ENCODE peak calls at places on chromosomes 11 and 22, in seven cellular contexts. One of them, this sample, is unnamed. For H3K9me3, the result is how much of the 10 kb centered on the place peaks cover.

GRCh38 chr11:111976614-111977140 is 39.5 kb downstream of the DIXDC1 start:
- DNase-seq in transverse colon: no peak
- DNase-seq in K562: no peak
- DNase-seq in H1: no peak
- DNase-seq in A549: no peak
- DNase-seq in stomach: no peak
- DNase-seq in HepG2: no peak
- DNase-seq in this sample: no peak

GRCh38 chr22:40196628-40197027 is 18.9 kb downstream of the TNRC6B start:
- DNase-seq in HepG2: no peak
- DNase-seq in transverse colon: no peak
- DNase-seq in K562: no peak
- DNase-seq in A549: no peak
- DNase-seq in H1: no peak
- DNase-seq in stomach: no peak
- DNase-seq in this sample: no peak

GRCh38 chr11:9692696-9693095 is 28.8 kb downstream of the SWAP70 start:
- DNase-seq in H1: no peak
- DNase-seq in K562: no peak
- DNase-seq in A549: no peak
- DNase-seq in stomach: no peak
- DNase-seq in transverse colon: no peak
- DNase-seq in HepG2: no peak
- DNase-seq in this sample: no peak

GRCh38 chr11:34633990-34634725 is 13.3 kb downstream of the EHF start:
- DNase-seq in K562: no peak
- DNase-seq in A549: peak
- DNase-seq in transverse colon: no peak
- DNase-seq in H1: no peak
- DNase-seq in HepG2: peak
- DNase-seq in stomach: no peak
- DNase-seq in this sample: no peak

GRCh38 chr22:30294066-30294465 is 4.8 kb upstream of the CASTOR1 start:
- DNase-seq in H1: no peak
- DNase-seq in A549: no peak
- DNase-seq in transverse colon: no peak
- DNase-seq in K562: no peak
- DNase-seq in stomach: no peak
- DNase-seq in HepG2: no peak
- DNase-seq in this sample: no peak

GRCh38 chr22:34414467-34415440 is 494.5 kb upstream of the LARGE1 start:
- DNase-seq in HepG2: peak
- DNase-seq in H1: peak
- DNase-seq in K562: peak
- DNase-seq in A549: peak
- DNase-seq in stomach: no peak
- DNase-seq in transverse colon: peak
- DNase-seq in this sample: peak

GRCh38 chr22:23556026-23556620 is 24.0 kb downstream of the IGLL1 start:
- DNase-seq in A549: no peak
- DNase-seq in stomach: no peak
- DNase-seq in HepG2: no peak
- DNase-seq in H1: no peak
- DNase-seq in K562: no peak
- DNase-seq in transverse colon: no peak
- DNase-seq in this sample: no peak

GRCh38 chr11:12150831-12151382 is 40.5 kb downstream of the MICAL2 start:
- DNase-seq in A549: no peak
- DNase-seq in stomach: no peak
- DNase-seq in H1: no peak
- DNase-seq in transverse colon: peak
- DNase-seq in K562: no peak
- DNase-seq in HepG2: no peak
- DNase-seq in this sample: no peak

GRCh38 chr11:19076744-19077589 is 16.4 kb upstream of the MRGPRX2 start:
- DNase-seq in A549: peak
- DNase-seq in HepG2: peak
- DNase-seq in stomach: peak
- DNase-seq in K562: peak
- DNase-seq in transverse colon: peak
- DNase-seq in H1: no peak
- DNase-seq in this sample: peak

GRCh38 chr22:37546436-37547248 is 13.6 kb upstream of the CDC42EP1 start:
- DNase-seq in A549: no peak
- DNase-seq in stomach: peak
- DNase-seq in H1: no peak
- DNase-seq in HepG2: peak
- DNase-seq in K562: no peak
- DNase-seq in transverse colon: peak
- DNase-seq in this sample: no peak

DNA sequence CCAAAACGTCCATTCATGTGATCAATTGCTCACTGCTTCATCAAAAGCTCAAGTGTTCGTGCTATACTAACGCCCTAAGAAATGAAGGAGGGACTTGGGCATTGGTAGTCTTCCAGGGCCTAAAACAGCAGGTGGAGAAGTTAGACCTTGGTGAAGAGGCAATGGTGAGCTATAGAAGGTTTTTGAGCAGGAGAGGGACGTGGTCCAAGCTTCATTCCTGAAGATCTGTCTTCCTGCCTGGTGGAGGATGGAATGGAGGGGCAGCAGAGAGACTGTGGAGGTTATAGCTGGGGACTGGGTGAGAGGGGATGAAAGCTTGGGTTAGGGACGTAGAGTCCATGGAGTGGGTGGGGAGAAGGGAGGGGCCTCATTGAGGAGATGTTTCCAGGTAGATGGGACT is 97.7 kb downstream of the TP53I11 start:
- DNase-seq in stomach: no peak
- DNase-seq in H1: no peak
- DNase-seq in A549: no peak
- DNase-seq in HepG2: no peak
- DNase-seq in transverse colon: no peak
- DNase-seq in K562: no peak
- DNase-seq in this sample: no peak
- H3K9me3 ChIP-seq in stomach: under half
- H3K9me3 ChIP-seq in H1: under half
- H3K9me3 ChIP-seq in A549: under half
- H3K9me3 ChIP-seq in HepG2: under half
- H3K9me3 ChIP-seq in transverse colon: under half
- H3K9me3 ChIP-seq in K562: under half
- H3K9me3 ChIP-seq in this sample: under half

GRCh38 chr11:128521697-128522062 is 65.7 kb downstream of the ETS1 start:
- DNase-seq in H1: no peak
- DNase-seq in HepG2: no peak
- DNase-seq in transverse colon: no peak
- DNase-seq in A549: no peak
- DNase-seq in stomach: no peak
- DNase-seq in K562: no peak
- DNase-seq in this sample: no peak
- TF ChIP-seq POLR2A in H1: no peak
- TF ChIP-seq POLR2A in HepG2: no peak
- TF ChIP-seq POLR2A in transverse colon: no peak
- TF ChIP-seq POLR2A in A549: no peak
- TF ChIP-seq POLR2A in stomach: no peak
- TF ChIP-seq POLR2A in K562: no peak
- TF ChIP-seq POLR2A in this sample: no peak

GRCh38 chr11:96310236-96310635 is 32.8 kb downstream of the MAML2 start:
- DNase-seq in A549: no peak
- DNase-seq in stomach: no peak
- DNase-seq in HepG2: no peak
- DNase-seq in transverse colon: no peak
- DNase-seq in H1: no peak
- DNase-seq in K562: no peak
- DNase-seq in this sample: no peak

GRCh38 chr11:96307748-96308133 is 35.3 kb downstream of the MAML2 start:
- DNase-seq in K562: no peak
- DNase-seq in H1: no peak
- DNase-seq in HepG2: no peak
- DNase-seq in A549: peak
- DNase-seq in stomach: no peak
- DNase-seq in transverse colon: no peak
- DNase-seq in this sample: no peak

GRCh38 chr11:96309643-96310017 is 33.4 kb downstream of the MAML2 start:
- DNase-seq in stomach: no peak
- DNase-seq in A549: no peak
- DNase-seq in K562: no peak
- DNase-seq in transverse colon: no peak
- DNase-seq in HepG2: no peak
- DNase-seq in H1: no peak
- DNase-seq in this sample: no peak

GRCh38 chr11:96306933-96307747 is 35.9 kb downstream of the MAML2 start:
- DNase-seq in H1: no peak
- DNase-seq in K562: peak
- DNase-seq in stomach: peak
- DNase-seq in A549: peak
- DNase-seq in HepG2: peak
- DNase-seq in transverse colon: peak
- DNase-seq in this sample: peak

DNA sequence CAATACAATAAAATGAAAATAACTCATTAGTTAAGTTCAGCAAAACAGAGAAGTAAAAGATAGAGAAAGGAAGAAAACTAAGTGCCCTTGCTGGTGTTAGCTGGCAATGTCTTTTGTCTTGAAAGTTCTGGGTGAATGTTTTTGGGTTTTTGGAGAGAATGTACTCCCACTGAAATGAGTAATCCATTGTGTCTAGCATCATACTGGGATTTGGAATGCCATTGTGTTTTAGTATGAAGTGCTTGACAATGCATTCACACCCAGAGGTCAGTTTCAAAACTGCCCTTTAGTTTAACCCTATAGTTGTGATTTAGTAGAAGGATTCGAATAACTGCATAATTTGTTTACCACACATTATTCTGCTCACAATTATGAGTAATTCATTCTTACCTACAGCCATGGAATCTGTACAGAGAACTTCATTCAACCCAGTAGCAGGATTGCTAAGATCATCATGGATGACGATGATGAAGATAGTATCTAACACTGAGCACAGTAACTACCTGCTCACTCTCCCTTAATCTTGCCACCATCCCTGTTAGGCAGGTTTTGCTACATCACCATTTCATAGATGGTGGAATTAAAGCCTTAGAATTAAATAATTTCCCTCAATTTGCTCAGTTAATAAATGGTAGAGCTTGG is 33.9 kb downstream of the MAML2 start:
- DNase-seq in H1: no peak
- DNase-seq in A549: no peak
- DNase-seq in HepG2: no peak
- DNase-seq in stomach: no peak
- DNase-seq in transverse colon: no peak
- DNase-seq in K562: no peak
- DNase-seq in this sample: no peak
- TF ChIP-seq EP300 in H1: no peak
- TF ChIP-seq EP300 in A549: no peak
- TF ChIP-seq EP300 in HepG2: no peak
- TF ChIP-seq EP300 in stomach: no peak
- TF ChIP-seq EP300 in transverse colon: no peak
- TF ChIP-seq EP300 in K562: no peak
- TF ChIP-seq EP300 in this sample: no peak

GRCh38 chr22:47206185-47206584 is 443.7 kb downstream of the TBC1D22A start:
- DNase-seq in H1: no peak
- DNase-seq in A549: no peak
- DNase-seq in HepG2: no peak
- DNase-seq in K562: no peak
- DNase-seq in transverse colon: no peak
- DNase-seq in stomach: no peak
- DNase-seq in this sample: peak
- H3K9me3 ChIP-seq in H1: half or more
- H3K9me3 ChIP-seq in A549: under half
- H3K9me3 ChIP-seq in HepG2: under half
- H3K9me3 ChIP-seq in K562: under half
- H3K9me3 ChIP-seq in transverse colon: under half
- H3K9me3 ChIP-seq in stomach: under half
- H3K9me3 ChIP-seq in this sample: under half

DNA sequence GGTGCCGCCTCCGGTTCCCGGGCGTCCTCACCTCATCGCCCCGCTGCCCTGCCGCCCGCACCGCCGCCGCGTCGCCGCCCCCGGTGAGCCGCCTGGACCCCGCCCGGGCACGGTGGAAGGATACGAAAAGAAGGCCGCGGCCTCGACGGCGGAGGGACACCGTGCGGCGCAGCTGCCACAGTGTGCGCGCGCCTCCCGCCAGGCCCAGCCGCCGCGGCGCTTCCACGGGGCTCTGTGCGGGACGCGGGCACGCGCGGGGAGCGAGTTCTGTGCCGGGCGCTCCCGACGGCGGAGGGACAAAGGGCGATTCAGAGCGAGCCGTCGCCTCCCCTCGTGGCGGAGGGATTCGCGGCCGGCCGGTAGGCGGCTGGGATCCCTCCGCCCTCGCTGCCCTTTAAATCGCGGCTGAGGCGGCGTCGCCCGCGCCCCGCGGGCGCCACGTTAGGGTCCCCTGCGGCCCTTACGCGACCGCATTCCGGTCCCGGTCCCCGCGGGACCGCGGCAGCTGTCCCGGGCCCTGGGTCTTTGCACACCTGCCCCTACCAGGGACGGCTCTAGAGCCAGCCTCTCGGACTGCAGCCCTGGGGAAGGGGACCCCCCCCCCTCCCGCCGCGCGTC is 568 bp upstream of the KMT5B start:
- DNase-seq in H1: peak
- DNase-seq in K562: peak
- DNase-seq in HepG2: peak
- DNase-seq in stomach: peak
- DNase-seq in transverse colon: peak
- DNase-seq in A549: peak
- DNase-seq in this sample: peak
- TF ChIP-seq POLR2A in H1: peak
- TF ChIP-seq POLR2A in K562: peak
- TF ChIP-seq POLR2A in HepG2: peak
- TF ChIP-seq POLR2A in stomach: peak
- TF ChIP-seq POLR2A in transverse colon: peak
- TF ChIP-seq POLR2A in A549: peak
- TF ChIP-seq POLR2A in this sample: peak

GRCh38 chr11:70661763-70662501 is 263.6 kb downstream of the CTTN start:
- DNase-seq in HepG2: no peak
- DNase-seq in K562: no peak
- DNase-seq in H1: no peak
- DNase-seq in A549: no peak
- DNase-seq in transverse colon: no peak
- DNase-seq in stomach: no peak
- DNase-seq in this sample: no peak
- TF ChIP-seq EP300 in HepG2: no peak
- TF ChIP-seq EP300 in K562: no peak
- TF ChIP-seq EP300 in H1: no peak
- TF ChIP-seq EP300 in A549: no peak
- TF ChIP-seq EP300 in transverse colon: no peak
- TF ChIP-seq EP300 in stomach: no peak
- TF ChIP-seq EP300 in this sample: no peak

GRCh38 chr11:48207881-48208280 is 8.7 kb upstream of the OR4B1 start:
- DNase-seq in HepG2: no peak
- DNase-seq in transverse colon: no peak
- DNase-seq in A549: no peak
- DNase-seq in H1: no peak
- DNase-seq in K562: no peak
- DNase-seq in stomach: no peak
- DNase-seq in this sample: no peak
- H3K9me3 ChIP-seq in HepG2: under half
- H3K9me3 ChIP-seq in transverse colon: under half
- H3K9me3 ChIP-seq in A549: under half
- H3K9me3 ChIP-seq in H1: half or more
- H3K9me3 ChIP-seq in K562: under half
- H3K9me3 ChIP-seq in stomach: under half
- H3K9me3 ChIP-seq in this sample: under half

This sample was measured in esophagus muscularis mucosa.